ENCODE peak calls at places on chromosomes 11 and 22, in six cellular contexts. C, F, E, Y, N and V are unnamed samples.
A peak's percentile ranks its signal among the peaks of the same experiment; 100 is the strongest.

GRCh38 chr11:42315267-42315666 is 855.8 kb upstream of the LRRC4C start:
- DNase-seq in C (peak; percentile 37), F (no peak), E (no peak), Y (no peak), N (no peak), V (no peak)

GRCh38 chr11:11577246-11577855 is 44.5 kb downstream of the GALNT18 start:
- DNase-seq in C (no peak), F (no peak), E (no peak), Y (no peak), N (no peak), V (no peak)

GRCh38 chr11:61280883-61281580 is 14.1 kb downstream of the VWCE start:
- DNase-seq in C (no peak), F (no peak), E (no peak), Y (no peak), N (no peak), V (no peak)

GRCh38 chr11:20156280-20156875 is 3.9 kb downstream of the DBX1 start:
- DNase-seq in C (no peak), F (no peak), E (no peak), Y (no peak), N (peak; percentile 30), V (no peak)

GRCh38 chr11:71580057-71581003 is 2.3 kb downstream of the KRTAP5-11 start:
- DNase-seq in C (peak; percentile 54), F (peak; percentile 48), E (peak; percentile 71), Y (no peak), N (peak; percentile 58), V (no peak)

GRCh38 chr11:19506803-19507466 is 205.7 kb upstream of the NAV2 start:
- DNase-seq in C (no peak), F (no peak), E (no peak), Y (no peak), N (no peak), V (no peak)

GRCh38 chr11:116646191-116646590 is 126.6 kb downstream of the BUD13 start:
- DNase-seq in C (no peak), F (no peak), E (no peak), Y (no peak), N (no peak), V (no peak)

GRCh38 chr11:70853103-70853830 is 399.1 kb downstream of the SHANK2 start:
- DNase-seq in C (no peak), F (no peak), E (no peak), Y (peak; percentile 24), N (no peak), V (no peak)

GRCh38 chr11:67415501-67416304 is at the start of gene CARNS1:
- DNase-seq in C (no peak), F (no peak), E (no peak), Y (no peak), N (no peak), V (no peak)

GRCh38 chr11:101279728-101280127 is 150.1 kb upstream of the PGR start:
- DNase-seq in C (no peak), F (no peak), E (no peak), Y (no peak), N (no peak), V (no peak)

GRCh38 chr22:24434472-24435322 is 7.3 kb downstream of the ADORA2A start:
- DNase-seq in C (no peak), F (no peak), E (no peak), Y (peak; percentile 69), N (peak; percentile 30), V (peak; percentile 48)

GRCh38 chr11:47716692-47717091 is 1.5 kb upstream of the AGBL2 start:
- DNase-seq in C (no peak), F (no peak), E (no peak), Y (no peak), N (no peak), V (no peak)

GRCh38 chr11:119590651-119591308 is 138.2 kb downstream of the NECTIN1 start:
- DNase-seq in C (peak; percentile 97), F (no peak), E (no peak), Y (no peak), N (no peak), V (no peak)

GRCh38 chr22:43897751-43898261 is 6.0 kb upstream of the PNPLA5 start:
- DNase-seq in C (peak; percentile 59), F (no peak), E (no peak), Y (no peak), N (peak; percentile 85), V (no peak)

GRCh38 chr11:78138694-78139421 is 568 bp downstream of the ALG8 start:
- DNase-seq in C (peak; percentile 57), F (peak; percentile 4), E (no peak), Y (no peak), N (no peak), V (no peak)

GRCh38 chr22:28989035-28989464 is 72.6 kb downstream of the C22orf31 start:
- DNase-seq in C (peak; percentile 88), F (no peak), E (no peak), Y (no peak), N (no peak), V (no peak)

DNA sequence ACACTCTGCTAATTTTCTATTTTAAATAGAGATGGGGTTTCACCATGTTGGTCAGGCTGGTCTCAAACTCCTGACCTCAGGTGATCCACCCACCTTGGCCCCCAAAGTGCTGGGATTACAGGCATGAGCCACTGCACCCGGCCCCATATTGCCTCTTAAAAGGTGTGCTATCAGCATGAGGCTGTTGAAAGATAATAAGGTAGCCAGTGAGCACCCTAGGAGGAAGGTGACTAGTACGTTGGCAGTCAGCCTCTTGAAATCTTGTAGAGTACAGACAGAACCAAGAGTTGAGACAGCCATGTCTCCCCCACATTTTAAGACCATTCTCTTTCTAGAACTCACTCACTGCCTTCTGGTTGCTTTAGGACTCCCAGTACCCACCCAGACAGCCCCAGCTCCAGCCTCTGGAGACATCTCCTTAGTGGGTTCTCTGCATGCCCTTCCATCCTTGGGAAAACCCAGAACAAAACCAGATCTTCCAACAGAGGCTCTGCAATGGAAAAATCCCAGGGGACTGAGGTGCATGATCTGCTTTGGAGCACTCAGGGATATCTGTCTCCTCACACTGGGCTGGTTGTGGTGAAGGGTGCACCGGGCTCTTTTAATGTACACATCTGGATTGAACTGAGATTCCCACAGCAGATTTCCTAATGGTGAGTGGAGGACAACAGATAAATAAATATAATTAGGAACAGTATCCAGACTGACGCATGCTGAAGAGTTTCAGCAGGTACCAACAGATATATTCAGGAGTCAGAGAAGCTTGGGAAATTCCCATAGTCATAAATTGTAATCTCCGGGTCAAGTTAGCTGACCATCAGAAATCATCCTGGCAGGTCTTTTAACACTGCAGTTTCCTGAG is 49.4 kb downstream of the LRRC74B start:
- DNase-seq in C (no peak), F (no peak), E (no peak), Y (no peak), N (no peak), V (no peak)
- H3K27me3 ChIP-seq in C (no peaks in the 10 kb centered on the region), F (peaks cover 5% of the 10 kb centered on the region), E (no peaks in the 10 kb centered on the region), Y (peaks cover 4% of the 10 kb centered on the region), N (no peaks in the 10 kb centered on the region), V (no peaks in the 10 kb centered on the region)

GRCh38 chr11:86370171-86370570 is 4.5 kb upstream of the CCDC81 start:
- DNase-seq in C (no peak), F (no peak), E (no peak), Y (peak; percentile 52), N (no peak), V (no peak)

GRCh38 chr11:86370922-86371614 is 3.6 kb upstream of the CCDC81 start:
- DNase-seq in C (peak; percentile 83), F (no peak), E (no peak), Y (no peak), N (no peak), V (no peak)

GRCh38 chr11:86374586-86374985 is at the start of gene CCDC81:
- DNase-seq in C (no peak), F (no peak), E (no peak), Y (no peak), N (peak; percentile 24), V (no peak)

GRCh38 chr11:86374121-86374520 is 566 bp upstream of the CCDC81 start:
- DNase-seq in C (no peak), F (no peak), E (no peak), Y (no peak), N (no peak), V (no peak)

GRCh38 chr11:86372586-86372985 is 2.1 kb upstream of the CCDC81 start:
- DNase-seq in C (peak; percentile 52), F (no peak), E (no peak), Y (no peak), N (no peak), V (no peak)
- H3K27ac ChIP-seq in C (no peak overlapping the region), F (no peak overlapping the region), E (no peak overlapping the region), Y (no peak overlapping the region), N (no peak overlapping the region), V (no peak overlapping the region)

DNA sequence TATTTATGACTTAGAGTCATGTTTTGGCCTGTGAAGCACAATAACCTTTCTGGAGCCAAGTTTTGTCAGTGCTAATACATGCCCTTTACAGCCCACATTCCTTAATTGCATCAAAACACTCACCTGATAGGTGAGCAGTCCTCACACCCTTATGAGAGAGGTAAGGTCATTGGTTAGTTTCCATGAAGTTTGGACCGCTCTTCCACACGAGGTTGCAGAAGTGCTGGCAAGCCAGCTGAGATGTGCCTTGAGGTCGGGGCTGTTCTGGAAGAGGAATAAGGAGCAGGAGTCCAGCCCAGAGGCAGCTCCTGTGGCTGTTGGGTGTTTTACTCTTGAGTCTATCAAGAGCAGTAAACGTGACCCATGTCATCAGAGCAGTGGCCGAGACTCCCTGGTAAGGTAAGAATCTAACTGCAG is 76.3 kb downstream of the CYB5R2 start:
- DNase-seq in C (peak; percentile 91), F (no peak), E (no peak), Y (no peak), N (no peak), V (no peak)
- H3K4me3 ChIP-seq in C (peak overlapping the region; percentile 0), F (no peak overlapping the region), E (peak overlapping the region; percentile 4), Y (peak overlapping the region; percentile 37), N (no peak overlapping the region), V (no peak overlapping the region)

GRCh38 chr11:46326813-46327416 is 20.3 kb upstream of the DGKZ start:
- DNase-seq in C (no peak), F (no peak), E (no peak), Y (no peak), N (no peak), V (no peak)
- H3K27me3 ChIP-seq in C (peaks cover 10% of the 10 kb centered on the region), F (no peaks in the 10 kb centered on the region), E (no peaks in the 10 kb centered on the region), Y (peaks cover 36% of the 10 kb centered on the region), N (peaks cover 5% of the 10 kb centered on the region), V (no peaks in the 10 kb centered on the region)

DNA sequence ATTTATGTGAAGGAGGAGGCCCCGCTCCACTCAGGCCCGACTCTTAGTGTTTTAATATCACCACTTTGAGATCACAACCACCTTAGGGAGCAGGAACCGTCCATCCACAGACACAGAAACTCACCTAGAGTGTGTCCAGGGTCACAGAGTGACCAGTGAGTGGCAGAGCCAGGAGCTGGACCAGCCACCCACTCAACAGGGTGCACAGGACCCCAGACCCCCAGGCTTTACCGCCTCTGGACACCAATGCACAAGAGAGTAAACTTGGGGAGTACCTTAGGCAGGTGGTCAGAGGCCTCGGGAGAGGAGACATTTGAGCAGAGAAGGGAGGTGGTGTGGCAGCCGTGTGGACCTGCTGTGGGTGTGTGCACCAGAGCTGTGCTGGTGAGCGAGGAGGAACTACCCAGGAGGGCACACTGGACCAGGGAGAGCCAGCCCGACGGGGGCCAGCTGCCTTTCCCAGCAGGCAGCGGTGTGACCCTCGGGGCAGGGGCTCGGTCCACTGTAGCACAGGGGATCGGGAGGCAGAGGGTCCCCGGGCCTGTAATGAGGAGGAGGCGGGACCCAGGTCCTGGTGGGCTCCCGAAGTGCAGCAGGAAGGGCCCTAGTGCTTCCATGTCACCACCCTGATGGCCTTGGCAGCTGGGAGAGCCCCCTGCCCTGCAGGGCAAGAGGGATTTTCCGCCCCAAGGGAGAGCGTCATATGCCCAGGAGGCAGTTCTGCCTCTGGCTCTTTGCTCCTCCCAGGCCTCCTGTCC is 7.6 kb upstream of the NLRP6 start:
- DNase-seq in C (no peak), F (no peak), E (no peak), Y (no peak), N (peak; percentile 19), V (no peak)
- H3K27ac ChIP-seq in C (no peak overlapping the region), F (no peak overlapping the region), E (peak overlapping the region; percentile 14), Y (no peak overlapping the region), N (no peak overlapping the region), V (peak overlapping the region; percentile 87)